ENCODE peak calls at places on chromosomes 3 and 15, in nine cellular contexts. H, N, A, O, S, M, C, W and F are unnamed samples. For H3K4me1, the result is how much of the 10 kb centered on the place peaks cover.

GRCh38 chr3:58013973-58014649 is 5.9 kb downstream of the FLNB start:
- DNase-seq in H (peak), O (no peak), C (no peak), N (peak), A (no peak), S (peak), W (no peak), M (no peak), F (no peak)

GRCh38 chr3:109647985-109648384 is 310.6 kb upstream of the DPPA4 start:
- DNase-seq in A (no peak), M (no peak), H (no peak), S (no peak), O (no peak), W (no peak), C (no peak), N (no peak), F (no peak)

GRCh38 chr3:141448606-141449216 is 38.1 kb upstream of the RASA2 start:
- DNase-seq in M (no peak), H (peak), C (no peak), N (peak), O (no peak), W (no peak), A (no peak), S (no peak), F (no peak)

GRCh38 chr3:188362405-188362831 is 208.5 kb downstream of the LPP start:
- DNase-seq in W (no peak), N (no peak), M (no peak), H (peak), A (no peak), O (no peak), C (no peak), S (no peak), F (no peak)

GRCh38 chr3:61877359-61877770 is 316.0 kb downstream of the PTPRG start:
- DNase-seq in S (no peak), H (no peak), O (no peak), M (peak), A (no peak), C (no peak), N (peak), W (no peak), F (no peak)

GRCh38 chr15:31606261-31606669 is 279.6 kb downstream of the KLF13 start:
- DNase-seq in S (no peak), M (no peak), A (no peak), N (peak), H (peak), C (no peak), W (no peak), O (no peak), F (no peak)

GRCh38 chr3:184769771-184770170 is 42.2 kb upstream of the VPS8 start:
- DNase-seq in W (no peak), C (no peak), H (no peak), M (no peak), N (no peak), O (no peak), S (no peak), A (no peak), F (no peak)

GRCh38 chr3:175287361-175287963 is 428.3 kb downstream of the NAALADL2 start:
- DNase-seq in H (no peak), A (no peak), O (no peak), S (no peak), M (peak), W (no peak), N (peak), C (no peak), F (no peak)

GRCh38 chr3:131349946-131350347 is 31.6 kb upstream of the NUDT16 start:
- DNase-seq in H (no peak), N (peak), A (no peak), C (no peak), W (no peak), O (no peak), S (no peak), M (no peak), F (no peak)

GRCh38 chr3:49567406-49567805 is 13.1 kb downstream of the BSN start:
- DNase-seq in H (no peak), C (no peak), A (no peak), M (no peak), N (no peak), O (no peak), S (no peak), W (no peak), F (no peak)

GRCh38 chr15:63350178-63350621 is 31.4 kb downstream of the CA12 start:
- DNase-seq in N (no peak), C (no peak), M (no peak), W (no peak), S (no peak), H (no peak), O (no peak), A (no peak), F (no peak)

GRCh38 chr3:197305854-197306253 is 7.4 kb upstream of the DLG1 start:
- DNase-seq in S (no peak), C (no peak), H (no peak), A (peak), N (peak), M (peak), O (no peak), W (no peak), F (no peak)

GRCh38 chr15:88645171-88646087 is 6.6 kb downstream of the ISG20 start:
- DNase-seq in A (peak), H (no peak), C (no peak), M (no peak), W (no peak), S (peak), O (no peak), N (no peak), F (no peak)

GRCh38 chr3:120448707-120449650 is 1.8 kb downstream of the FSTL1 start:
- DNase-seq in A (no peak), W (no peak), O (no peak), C (no peak), M (no peak), N (peak), S (peak), H (peak), F (no peak)

GRCh38 chr15:36960179-36960946 is 140.0 kb downstream of the MEIS2 start:
- DNase-seq in O (no peak), M (no peak), W (no peak), H (no peak), A (no peak), S (no peak), N (no peak), C (no peak), F (no peak)

GRCh38 chr3:14900881-14901873 is 46.2 kb upstream of the NR2C2 start:
- DNase-seq in A (no peak), M (no peak), S (no peak), W (no peak), H (no peak), O (no peak), N (no peak), C (no peak), F (no peak)

DNA sequence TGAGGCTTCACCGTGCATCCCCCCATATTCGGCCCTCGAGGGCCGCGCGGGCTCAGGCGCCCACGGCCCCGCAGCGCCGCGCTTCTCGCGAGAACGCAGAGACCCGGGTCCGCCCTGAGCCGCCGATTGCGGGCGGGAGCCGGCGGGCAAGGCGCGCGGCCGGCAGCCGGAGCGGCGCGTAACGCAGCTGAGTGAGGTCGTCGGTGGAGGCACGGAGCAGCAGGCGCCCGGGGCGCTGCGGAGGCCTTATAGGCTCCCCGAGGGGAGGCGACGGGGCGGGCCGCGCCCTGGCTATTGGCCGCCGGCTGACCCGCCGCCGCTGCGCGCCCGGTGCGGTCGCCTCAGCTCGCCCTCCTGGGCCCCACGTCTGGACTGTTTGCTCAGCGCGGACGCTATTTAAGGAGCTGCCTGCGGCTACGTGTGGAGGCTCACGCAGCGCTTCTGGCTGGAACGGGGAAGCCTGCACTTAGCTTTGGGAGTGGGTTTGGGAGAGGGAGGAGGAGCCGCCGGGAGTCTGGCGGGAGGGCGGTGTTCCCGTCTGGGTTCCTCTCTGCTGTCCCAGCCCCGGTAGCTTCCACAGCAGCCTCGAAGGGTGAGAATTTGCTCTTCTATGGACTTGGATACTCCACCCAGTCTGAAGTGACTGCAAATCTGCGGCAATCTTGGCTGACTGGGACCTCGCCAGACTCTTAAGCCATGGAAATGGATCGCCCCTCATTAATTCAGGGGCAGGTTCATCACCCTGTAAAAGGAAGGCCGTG is at the start of gene PLOD2:
- DNase-seq in S (peak), H (peak), A (no peak), M (peak), N (peak), W (peak), C (peak), O (no peak), F (no peak)
- H3K4me1 ChIP-seq in S (under half), H (half or more), A (under half), M (under half), N (half or more), W (under half), C (under half), O (under half), F (under half)

GRCh38 chr15:98941595-98942255 is 65.9 kb downstream of the PGPEP1L start:
- DNase-seq in A (no peak), C (no peak), M (no peak), O (no peak), H (no peak), S (no peak), W (no peak), N (peak), F (no peak)

GRCh38 chr15:98943609-98944111 is 63.9 kb downstream of the PGPEP1L start:
- DNase-seq in W (no peak), O (no peak), C (no peak), M (no peak), S (no peak), N (no peak), H (peak), A (no peak), F (no peak)

GRCh38 chr15:98939311-98940080 is 68.1 kb downstream of the PGPEP1L start:
- DNase-seq in A (no peak), M (no peak), C (no peak), W (no peak), O (no peak), S (no peak), N (no peak), H (no peak), F (no peak)

GRCh38 chr15:98946301-98947255 is 61.0 kb downstream of the PGPEP1L start:
- DNase-seq in N (no peak), H (no peak), C (no peak), W (no peak), A (no peak), O (no peak), S (no peak), M (no peak), F (no peak)

GRCh38 chr15:98942966-98943584 is 64.5 kb downstream of the PGPEP1L start:
- DNase-seq in N (no peak), M (no peak), H (peak), O (no peak), S (no peak), C (no peak), A (no peak), W (no peak), F (no peak)
- H3K4me1 ChIP-seq in N (under half), M (under half), H (under half), O (under half), S (under half), C (under half), A (under half), W (under half), F (under half)

GRCh38 chr15:65081270-65081669 is 4.7 kb downstream of the KBTBD13 start:
- DNase-seq in S (no peak), A (no peak), H (no peak), O (no peak), W (no peak), M (no peak), N (no peak), C (no peak), F (no peak)

GRCh38 chr15:65082303-65082958 is 5.9 kb downstream of the KBTBD13 start:
- DNase-seq in A (no peak), N (no peak), W (no peak), M (no peak), O (no peak), C (no peak), H (peak), S (no peak), F (no peak)

GRCh38 chr15:65083262-65083701 is 6.7 kb downstream of the KBTBD13 start:
- DNase-seq in C (peak), W (peak), H (peak), O (no peak), M (no peak), N (peak), A (no peak), S (no peak), F (no peak)

GRCh38 chr15:65079580-65079979 is 3.0 kb downstream of the KBTBD13 start:
- DNase-seq in O (no peak), C (no peak), A (no peak), M (no peak), S (no peak), N (no peak), H (no peak), W (no peak), F (no peak)

DNA sequence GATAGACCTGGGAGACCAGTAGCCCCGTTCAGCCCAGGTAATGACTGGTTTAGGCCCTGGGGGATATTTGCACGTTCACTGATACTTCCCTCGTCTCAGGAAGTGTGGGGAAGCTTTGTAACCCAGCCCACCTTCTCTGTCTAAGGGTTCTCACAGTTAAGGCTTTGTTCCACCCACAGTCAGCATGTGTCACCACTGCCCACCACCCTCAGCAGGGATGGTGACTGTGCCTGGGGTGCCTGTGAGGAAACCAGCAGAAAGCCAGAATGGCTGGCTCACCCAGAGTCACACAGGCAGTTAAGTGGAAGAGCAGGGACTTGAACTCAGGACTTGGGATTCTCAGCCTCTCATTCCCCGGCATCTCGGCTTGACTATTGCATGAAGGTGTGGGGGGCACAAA is 5.2 kb downstream of the KBTBD13 start:
- DNase-seq in O (no peak), W (no peak), H (no peak), M (no peak), A (no peak), N (no peak), C (no peak), S (no peak), F (no peak)
- H3K4me1 ChIP-seq in O (under half), W (under half), H (half or more), M (under half), A (under half), N (under half), C (under half), S (under half), F (under half)

DNA sequence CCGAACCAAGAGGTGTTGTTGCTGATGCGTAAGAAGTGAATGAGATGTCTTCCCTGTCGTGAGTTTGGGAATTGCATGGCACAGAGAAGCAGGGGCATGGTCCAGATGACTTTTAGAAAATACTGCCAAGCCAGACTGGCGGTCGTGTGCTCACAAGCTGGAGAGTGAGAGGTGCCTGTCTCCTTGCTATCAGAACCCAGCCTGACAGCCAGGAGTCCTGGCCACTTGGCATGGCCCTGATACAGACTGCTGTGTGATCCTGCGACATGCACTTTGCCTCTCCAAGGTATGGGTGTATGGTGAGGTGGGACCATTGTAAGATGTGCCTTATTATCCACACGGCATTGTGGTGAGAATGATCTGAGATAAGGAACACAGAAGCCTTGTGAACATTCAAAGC is 93.0 kb downstream of the SMAD3 start:
- DNase-seq in S (no peak), N (no peak), A (no peak), H (no peak), M (no peak), W (no peak), C (no peak), O (no peak), F (no peak)
- H3K4me1 ChIP-seq in S (under half), N (under half), A (under half), H (under half), M (under half), W (under half), C (under half), O (under half), F (under half)

GRCh38 chr15:74423443-74424257 is 10.1 kb downstream of the SEMA7A start:
- DNase-seq in O (no peak), W (no peak), N (no peak), S (no peak), C (no peak), H (no peak), A (no peak), M (no peak), F (no peak)
- H3K4me1 ChIP-seq in O (under half), W (under half), N (half or more), S (under half), C (under half), H (half or more), A (half or more), M (under half), F (under half)